ENCODE peak calls at places on chromosomes 7 and 10, in four cellular contexts. T is HepG2; D is A673; X is CD8-positive, alpha-beta T cell. I is an unnamed sample.

GRCh38 chr7:141072548-141073172 is 1.2 kb upstream of the TMEM178B start:
- DNase-seq in X (no peak), T (no peak), D (peak; percentile 75), I (no peak)

GRCh38 chr7:139111147-139111546 is 1.6 kb upstream of the ZC3HAV1 start:
- DNase-seq in X (no peak), D (no peak), T (no peak), I (no peak)

GRCh38 chr7:47940482-47941001 is 7.7 kb downstream of the PKD1L1 start:
- DNase-seq in X (no peak), T (no peak), D (no peak), I (no peak)

GRCh38 chr7:7924303-7924702 is 44.3 kb upstream of the GLCCI1 start:
- DNase-seq in T (no peak), X (no peak), D (no peak), I (no peak)

GRCh38 chr7:151867912-151868804 is 8.8 kb downstream of the PRKAG2 start:
- DNase-seq in T (no peak), X (no peak), D (peak; percentile 21), I (no peak)

GRCh38 chr10:13206546-13207443 is 27.4 kb downstream of the UCMA start:
- DNase-seq in X (no peak), D (peak; percentile 23), T (peak; percentile 6), I (no peak)

GRCh38 chr7:108596560-108596959 is 26.9 kb downstream of the DNAJB9 start:
- DNase-seq in X (no peak), D (no peak), T (no peak), I (no peak)

GRCh38 chr7:130595986-130596385 is 72.6 kb downstream of the COPG2 start:
- DNase-seq in T (no peak), D (no peak), X (no peak), I (no peak)

GRCh38 chr10:79445217-79445707 is at the start of gene ZCCHC24:
- DNase-seq in X (peak; percentile 54), D (no peak), T (no peak), I (no peak)

GRCh38 chr10:6920072-6921019 is 340.3 kb upstream of the PRKCQ start:
- DNase-seq in D (peak; percentile 84), T (peak; percentile 33), X (peak; percentile 78), I (no peak)

GRCh38 chr7:27735165-27735564 is 4.8 kb upstream of the TAX1BP1 start:
- DNase-seq in D (no peak), X (no peak), T (peak; percentile 70), I (no peak)

GRCh38 chr7:4834601-4835397 is 27.0 kb downstream of the PAPOLB start:
- DNase-seq in T (no peak), X (no peak), D (no peak), I (no peak)

GRCh38 chr10:71868192-71868697 is 17.2 kb upstream of the PSAP start:
- DNase-seq in D (no peak), T (peak; percentile 44), X (no peak), I (no peak)

GRCh38 chr10:50436805-50437204 is 185.5 kb upstream of the ASAH2 start:
- DNase-seq in D (no peak), T (no peak), X (no peak), I (no peak)

GRCh38 chr10:18312385-18313145 is 172.3 kb downstream of the CACNB2 start:
- DNase-seq in X (no peak), D (peak; percentile 65), T (peak; percentile 49), I (no peak)

GRCh38 chr7:47587389-47587788 is 5.5 kb upstream of the TNS3 start:
- DNase-seq in T (no peak), D (no peak), X (no peak), I (no peak)

GRCh38 chr7:90244909-90245841 is at the start of gene CFAP69:
- DNase-seq in D (peak; percentile 92), X (peak; percentile 84), T (peak; percentile 78), I (peak; percentile 75)

GRCh38 chr10:98252451-98252850 is 15.5 kb downstream of the LOXL4 start:
- DNase-seq in T (no peak), X (no peak), D (no peak), I (no peak)

GRCh38 chr7:30595461-30596042 is 874 bp downstream of the GARS1 start:
- DNase-seq in T (no peak), X (no peak), D (peak; percentile 17), I (no peak)

GRCh38 chr10:29067161-29067560 is 221.7 kb upstream of the LYZL1 start:
- DNase-seq in D (peak; percentile 78), T (no peak), X (no peak), I (no peak)

GRCh38 chr10:22103701-22104100 is 100.2 kb upstream of the DNAJC1 start:
- DNase-seq in X (no peak), D (peak; percentile 4), T (no peak), I (no peak)

GRCh38 chr10:79292789-79293746 is 54.2 kb upstream of the PPIF start:
- DNase-seq in D (no peak), X (peak; percentile 26), T (peak; percentile 18), I (peak; percentile 50)

GRCh38 chr10:117168729-117169128 is 28.6 kb upstream of the KCNK18 start:
- DNase-seq in T (no peak), X (no peak), D (peak; percentile 54), I (no peak)

GRCh38 chr7:155834486-155835048 is 22.3 kb upstream of the SHH start:
- DNase-seq in D (no peak), X (no peak), T (no peak), I (no peak)

GRCh38 chr7:101308245-101309085 is 13.1 kb downstream of the IFT22 start:
- DNase-seq in X (peak; percentile 17), D (peak; percentile 84), T (peak; percentile 73), I (peak; percentile 48)

GRCh38 chr7:37342665-37343471 is 105.8 kb downstream of the ELMO1 start:
- DNase-seq in D (no peak), T (no peak), X (peak; percentile 70), I (no peak)

GRCh38 chr7:760006-760405 is 32.9 kb upstream of the PRKAR1B start:
- DNase-seq in D (no peak), X (no peak), T (no peak), I (no peak)

GRCh38 chr10:93417264-93417663 is 64.9 kb downstream of the MYOF start:
- DNase-seq in X (no peak), T (no peak), D (peak; percentile 31), I (no peak)

GRCh38 chr10:80664071-80664680 is 126.5 kb downstream of the SH2D4B start:
- DNase-seq in T (peak; percentile 56), D (peak; percentile 82), X (peak; percentile 33), I (peak; percentile 49)

GRCh38 chr7:27515933-27516332 is 146.8 kb downstream of the HIBADH start:
- DNase-seq in X (no peak), D (no peak), T (no peak), I (no peak)

GRCh38 chr10:60203993-60204618 is 185.6 kb downstream of the ANK3 start:
- DNase-seq in T (peak; percentile 5), X (no peak), D (peak; percentile 60), I (no peak)
- TF ChIP-seq CTCF in T (peak; percentile 47), X (peak; percentile 24), D (peak; percentile 70), I (peak; percentile 53)

GRCh38 chr10:81843042-81843441 is 32.0 kb upstream of the NRG3 start:
- DNase-seq in T (no peak), D (no peak), X (no peak), I (no peak)

GRCh38 chr10:81838950-81839349 is 36.0 kb upstream of the NRG3 start:
- DNase-seq in X (no peak), D (no peak), T (no peak), I (no peak)
- TF ChIP-seq CTCF in X (no peak), D (peak; percentile 17), T (no peak), I (peak; percentile 55)

GRCh38 chr7:105531797-105532671 is at the start of gene RINT1:
- DNase-seq in X (peak; percentile 90), D (peak; percentile 94), T (peak; percentile 86), I (peak; percentile 45)
- TF ChIP-seq CTCF in X (peak; percentile 57), D (peak; percentile 91), T (peak; percentile 96), I (peak; percentile 76)

DNA sequence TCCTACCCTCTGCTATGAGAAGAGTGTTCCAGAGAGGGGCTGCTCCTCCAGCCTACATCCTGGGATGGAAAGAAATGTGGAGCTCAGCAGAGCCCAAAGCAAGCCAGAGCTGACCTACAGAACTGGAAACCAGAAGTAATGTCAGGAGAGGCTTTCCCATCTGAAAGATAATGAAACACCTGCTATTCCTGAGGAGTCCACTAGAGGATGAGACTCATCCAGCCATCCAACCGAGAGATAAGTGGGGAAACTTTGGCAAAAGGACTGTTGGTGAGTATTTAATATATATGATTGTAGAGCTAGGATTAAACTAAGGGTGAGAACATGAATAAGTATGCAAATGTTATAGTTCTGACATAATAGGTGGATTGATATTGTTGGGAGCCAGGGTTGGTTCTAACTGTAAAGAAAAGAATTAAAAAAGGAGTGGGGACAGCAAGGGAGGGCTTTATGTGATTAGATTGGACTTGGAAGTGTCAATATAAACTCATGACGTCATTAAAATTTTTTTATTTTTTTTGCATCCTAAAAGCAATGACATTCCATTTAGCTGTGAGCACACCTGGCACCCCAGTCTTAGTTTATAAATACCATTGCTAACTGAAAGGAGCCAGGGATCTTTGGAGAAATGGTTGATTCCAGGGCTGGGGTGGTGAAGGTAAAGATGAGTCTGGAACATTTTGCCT is 312.8 kb upstream of the NFE2L3 start:
- DNase-seq in D (peak; percentile 39), T (no peak), X (no peak), I (no peak)
- TF ChIP-seq CTCF in D (peak; percentile 52), T (peak; percentile 16), X (no peak), I (no peak)

GRCh38 chr10:23291551-23292334 is 52.9 kb downstream of the C10orf67 start:
- DNase-seq in X (no peak), D (peak; percentile 45), T (no peak), I (no peak)

GRCh38 chr10:23293973-23294372 is 50.6 kb downstream of the C10orf67 start:
- DNase-seq in T (no peak), D (no peak), X (no peak), I (no peak)

GRCh38 chr10:23294638-23295247 is 49.9 kb downstream of the C10orf67 start:
- DNase-seq in T (no peak), D (peak; percentile 56), X (no peak), I (no peak)

GRCh38 chr10:23293145-23293724 is 51.4 kb downstream of the C10orf67 start:
- DNase-seq in D (peak; percentile 83), T (peak; percentile 53), X (no peak), I (no peak)
- TF ChIP-seq CTCF in D (peak; percentile 83), T (peak; percentile 89), X (peak; percentile 39), I (peak; percentile 78)

GRCh38 chr7:107588529-107589130 is 8.6 kb downstream of the BCAP29 start:
- DNase-seq in D (no peak), T (no peak), X (no peak), I (no peak)

GRCh38 chr7:107593025-107593410 is 13.0 kb downstream of the BCAP29 start:
- DNase-seq in T (no peak), D (no peak), X (no peak), I (no peak)

GRCh38 chr7:107594961-107595737 is 15.1 kb downstream of the BCAP29 start:
- DNase-seq in D (no peak), T (no peak), X (no peak), I (no peak)

GRCh38 chr7:107592361-107593024 is 12.4 kb downstream of the BCAP29 start:
- DNase-seq in T (no peak), X (no peak), D (no peak), I (no peak)

GRCh38 chr7:107591410-107591809 is 11.4 kb downstream of the BCAP29 start:
- DNase-seq in T (no peak), X (no peak), D (no peak), I (no peak)
- TF ChIP-seq CTCF in T (no peak), X (no peak), D (no peak), I (no peak)

GRCh38 chr10:86585726-86586048 is 64.1 kb upstream of the WAPL start:
- DNase-seq in D (no peak), X (no peak), T (no peak), I (no peak)
- TF ChIP-seq CTCF in D (no peak), X (peak; percentile 7), T (no peak), I (no peak)

I was measured in D721Med.